ENCODE peak calls at places on chromosomes 7 and 10, in nine cellular contexts. T, J, G, O, C, U, Z, K and W are unnamed samples.
A peak's percentile ranks its signal among the peaks of the same experiment; 100 is the strongest.

GRCh38 chr10:133568287-133568614 is 2.9 kb upstream of the SYCE1 start:
- DNase-seq in T (no peak), J (no peak), G (no peak), O (no peak), C (no peak), U (no peak), Z (no peak), K (no peak), W (no peak)

GRCh38 chr10:87816163-87816841 is 1.7 kb downstream of the ATAD1 start:
- DNase-seq in T (no peak), J (no peak), G (no peak), O (peak; percentile 18), C (no peak), U (no peak), Z (no peak), K (no peak), W (no peak)

GRCh38 chr7:157840174-157840912 is 503.5 kb downstream of the DNAJB6 start:
- DNase-seq in T (no peak), J (no peak), G (no peak), O (no peak), C (no peak), U (no peak), Z (no peak), K (no peak), W (no peak)

GRCh38 chr10:63166742-63167258 is 33.7 kb downstream of the NRBF2 start:
- DNase-seq in T (peak; percentile 91), J (peak; percentile 64), G (peak; percentile 65), O (peak; percentile 99), C (peak; percentile 33), U (no peak), Z (no peak), K (no peak), W (no peak)

GRCh38 chr7:132877578-132877977 is 204.3 kb downstream of the CHCHD3 start:
- DNase-seq in T (no peak), J (no peak), G (no peak), O (no peak), C (peak; percentile 11), U (no peak), Z (no peak), K (no peak), W (no peak)

GRCh38 chr10:126203746-126204145 is 184.5 kb downstream of the ADAM12 start:
- DNase-seq in T (no peak), J (no peak), G (no peak), O (no peak), C (no peak), U (no peak), Z (no peak), K (no peak), W (no peak)

GRCh38 chr10:62045765-62046521 is 144.4 kb downstream of the ARID5B start:
- DNase-seq in T (peak; percentile 89), J (no peak), G (peak; percentile 73), O (peak; percentile 99), C (no peak), U (no peak), Z (no peak), K (no peak), W (no peak)

GRCh38 chr7:146185844-146186243 is 69.2 kb downstream of the CNTNAP2 start:
- DNase-seq in T (peak; percentile 4), J (no peak), G (no peak), O (no peak), C (no peak), U (no peak), Z (no peak), K (no peak), W (no peak)

GRCh38 chr10:27240212-27240890 is at the start of gene ACBD5:
- DNase-seq in T (peak; percentile 89), J (no peak), G (peak; percentile 56), O (peak; percentile 59), C (no peak), U (peak; percentile 82), Z (peak; percentile 95), K (peak; percentile 88), W (peak; percentile 96)

GRCh38 chr7:150949564-150949963 is 28.6 kb downstream of the KCNH2 start:
- DNase-seq in T (no peak), J (no peak), G (no peak), O (no peak), C (no peak), U (no peak), Z (peak; percentile 10), K (no peak), W (no peak)

GRCh38 chr10:95739046-95739445 is 16.9 kb upstream of the ENTPD1 start:
- DNase-seq in T (no peak), J (no peak), G (no peak), O (no peak), C (no peak), U (no peak), Z (no peak), K (no peak), W (no peak)

GRCh38 chr7:106568680-106569499 is 92.1 kb downstream of the CCDC71L start:
- DNase-seq in T (peak; percentile 93), J (peak; percentile 52), G (peak; percentile 55), O (peak; percentile 41), C (no peak), U (no peak), Z (no peak), K (no peak), W (no peak)

GRCh38 chr10:110420401-110421193 is 77.1 kb upstream of the DUSP5 start:
- DNase-seq in T (peak; percentile 69), J (no peak), G (no peak), O (peak; percentile 82), C (no peak), U (no peak), Z (no peak), K (peak; percentile 60), W (no peak)

GRCh38 chr10:14671383-14671782 is 103.3 kb downstream of the FAM107B start:
- DNase-seq in T (no peak), J (no peak), G (no peak), O (peak; percentile 38), C (no peak), U (peak; percentile 1), Z (no peak), K (no peak), W (no peak)

GRCh38 chr10:94397549-94398370 is 4.6 kb upstream of the TBC1D12 start:
- DNase-seq in T (no peak), J (no peak), G (no peak), O (peak; percentile 20), C (no peak), U (no peak), Z (no peak), K (no peak), W (no peak)

GRCh38 chr10:13706175-13706574 is 119.4 kb downstream of the PRPF18 start:
- DNase-seq in T (no peak), J (no peak), G (no peak), O (no peak), C (no peak), U (no peak), Z (no peak), K (no peak), W (no peak)

GRCh38 chr7:106767498-106768323 is 97.4 kb upstream of the PIK3CG start:
- DNase-seq in T (peak; percentile 89), J (no peak), G (peak; percentile 61), O (no peak), C (no peak), U (no peak), Z (no peak), K (no peak), W (no peak)

GRCh38 chr10:110077436-110078120 is 69.8 kb downstream of the ADD3 start:
- DNase-seq in T (peak; percentile 31), J (no peak), G (no peak), O (no peak), C (no peak), U (no peak), Z (no peak), K (no peak), W (no peak)

DNA sequence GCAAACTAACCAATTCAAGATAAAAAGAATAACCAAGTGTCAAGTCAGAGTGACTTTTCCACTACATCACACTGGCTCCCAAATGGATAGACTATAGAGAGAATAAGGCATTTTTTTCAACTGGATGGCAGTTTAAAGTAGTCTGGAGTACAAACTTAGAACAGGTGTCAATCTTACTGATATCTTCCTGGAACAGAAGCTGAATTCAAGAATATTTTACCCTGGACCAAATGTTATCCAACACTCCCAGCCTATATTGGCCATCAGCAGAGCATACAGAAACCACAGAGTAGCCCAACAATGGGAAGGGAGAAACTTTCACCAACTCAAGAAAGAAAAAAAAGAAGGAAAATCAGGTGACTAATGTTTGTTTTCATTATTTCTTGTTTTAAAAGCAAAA is 11.5 kb downstream of the IDE start:
- DNase-seq in T (no peak), J (no peak), G (no peak), O (no peak), C (no peak), U (no peak), Z (no peak), K (no peak), W (no peak)
- H3K4me3 ChIP-seq in T (no peak overlapping the region), J (no peak overlapping the region), G (no peak overlapping the region), O (no peak overlapping the region), C (no peak overlapping the region), U (no peak overlapping the region), Z (no peak overlapping the region), K (no peak overlapping the region), W (no peak overlapping the region)

GRCh38 chr7:66076459-66077329 is 1.1 kb downstream of the ASL start:
- DNase-seq in T (no peak), J (no peak), G (no peak), O (no peak), C (no peak), U (no peak), Z (no peak), K (peak; percentile 66), W (no peak)
- H3K27ac ChIP-seq in T (peak overlapping the region; percentile 79), J (peak overlapping the region; percentile 63), G (no peak overlapping the region), O (no peak overlapping the region), C (no peak overlapping the region), U (no peak overlapping the region), Z (peak overlapping the region; percentile 79), K (peak overlapping the region; percentile 89), W (peak overlapping the region; percentile 71)

GRCh38 chr10:6053303-6053702 is 8.9 kb downstream of the IL2RA start:
- DNase-seq in T (no peak), J (no peak), G (no peak), O (no peak), C (no peak), U (no peak), Z (no peak), K (no peak), W (no peak)
- H3K4me3 ChIP-seq in T (no peak overlapping the region), J (no peak overlapping the region), G (no peak overlapping the region), O (no peak overlapping the region), C (no peak overlapping the region), U (no peak overlapping the region), Z (no peak overlapping the region), K (no peak overlapping the region), W (no peak overlapping the region)

GRCh38 chr10:70743430-70743788 is 41.8 kb downstream of the TBATA start:
- DNase-seq in T (no peak), J (no peak), G (no peak), O (no peak), C (no peak), U (no peak), Z (no peak), K (no peak), W (no peak)
- H3K27ac ChIP-seq in T (no peak overlapping the region), J (no peak overlapping the region), G (no peak overlapping the region), O (no peak overlapping the region), C (no peak overlapping the region), U (no peak overlapping the region), Z (no peak overlapping the region), K (peak overlapping the region; percentile 45), W (no peak overlapping the region)